ENCODE peak calls at places on chromosomes 6 and 20, in four cellular contexts. I, U, Y and D are unnamed samples.

GRCh38 chr6:116764961-116765841 is at the start of gene FAM162B:
- DNase-seq in Y (peak; percentile 31), I (peak; percentile 3), U (no peak), D (no peak)

GRCh38 chr20:63536241-63536977 is 767 bp downstream of the PTK6 start:
- DNase-seq in I (no peak), Y (no peak), U (no peak), D (no peak)

GRCh38 chr6:127570739-127571389 is 6.1 kb upstream of the C6orf58 start:
- DNase-seq in I (no peak), U (no peak), Y (peak; percentile 6), D (no peak)

GRCh38 chr20:17679786-17680127 is 2.3 kb downstream of the RRBP1 start:
- DNase-seq in Y (no peak), U (no peak), I (no peak), D (no peak)

GRCh38 chr20:19618711-19619110 is 139.3 kb upstream of the RIN2 start:
- DNase-seq in I (no peak), U (no peak), Y (no peak), D (no peak)

GRCh38 chr6:56278186-56278585 is 30.8 kb upstream of the COL21A1 start:
- DNase-seq in U (no peak), I (no peak), Y (no peak), D (no peak)

GRCh38 chr6:118893095-118893881 is 664 bp upstream of the ASF1A start:
- DNase-seq in I (peak; percentile 57), Y (peak; percentile 64), U (no peak), D (no peak)

GRCh38 chr6:43035495-43036194 is 14.2 kb downstream of the RRP36 start:
- DNase-seq in U (no peak), I (no peak), Y (no peak), D (no peak)

GRCh38 chr6:108168501-108168979 is 2.7 kb downstream of the NR2E1 start:
- DNase-seq in Y (peak; percentile 38), U (no peak), I (peak; percentile 16), D (no peak)

GRCh38 chr6:154113392-154113791 is 74.4 kb downstream of the OPRM1 start:
- DNase-seq in Y (no peak), I (no peak), U (no peak), D (no peak)

GRCh38 chr6:44056392-44057237 is 70.6 kb downstream of the MRPL14 start:
- DNase-seq in U (peak; percentile 59), I (no peak), Y (peak; percentile 87), D (no peak)

GRCh38 chr6:168433898-168434297 is 7.1 kb upstream of the SMOC2 start:
- DNase-seq in Y (no peak), I (no peak), U (no peak), D (no peak)

GRCh38 chr6:168441434-168442391 is 729 bp downstream of the SMOC2 start:
- DNase-seq in Y (no peak), I (no peak), U (no peak), D (no peak)

GRCh38 chr6:168439791-168440491 is 1.0 kb upstream of the SMOC2 start:
- DNase-seq in I (no peak), Y (no peak), U (no peak), D (no peak)

GRCh38 chr6:168440520-168441433 is at the start of gene SMOC2:
- DNase-seq in I (peak; percentile 32), Y (no peak), U (no peak), D (no peak)

GRCh38 chr6:168437751-168438150 is 3.2 kb upstream of the SMOC2 start:
- DNase-seq in U (no peak), Y (no peak), I (no peak), D (no peak)
- TF ChIP-seq CTCF in U (no peak), Y (no peak), I (no peak), D (no peak)

DNA sequence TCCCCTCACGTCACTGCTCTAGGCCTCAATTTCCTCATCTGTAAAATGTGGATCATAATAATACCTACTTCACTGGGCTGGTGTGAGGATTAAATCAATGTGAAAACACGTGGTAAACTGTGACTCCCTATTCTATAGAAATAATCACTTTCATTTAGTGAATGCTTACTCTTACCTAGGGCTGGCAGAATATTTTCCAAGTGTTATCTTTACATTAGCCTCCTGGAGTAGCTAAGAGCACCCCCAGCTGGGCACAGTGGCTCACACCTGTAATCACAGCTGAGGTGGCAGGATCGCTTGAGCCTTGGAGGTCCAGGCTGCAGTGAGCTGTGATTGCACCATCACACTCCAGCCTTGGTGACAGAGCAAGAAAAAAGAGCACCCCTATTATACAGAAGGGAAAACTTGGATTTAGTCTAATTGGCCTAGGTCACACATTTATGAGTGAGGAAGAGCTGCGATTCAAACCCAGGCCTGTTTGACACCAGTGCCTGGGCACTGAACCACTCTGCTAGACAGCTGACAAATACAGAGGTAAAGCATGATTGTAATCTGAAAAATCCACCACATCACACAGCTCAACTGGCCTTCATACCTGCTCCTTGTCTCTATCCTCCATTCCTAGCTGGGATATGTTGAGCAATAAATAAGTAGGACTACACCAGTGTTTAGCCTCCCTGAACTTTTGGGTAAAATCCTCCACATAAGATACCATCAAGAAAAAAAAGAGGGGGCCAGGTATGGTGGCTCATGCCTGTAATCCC is 1.4 kb upstream of the SNTA1 start:
- DNase-seq in I (peak; percentile 28), U (no peak), Y (no peak), D (no peak)
- TF ChIP-seq CTCF in I (no peak), U (no peak), Y (peak; percentile 38), D (no peak)

DNA sequence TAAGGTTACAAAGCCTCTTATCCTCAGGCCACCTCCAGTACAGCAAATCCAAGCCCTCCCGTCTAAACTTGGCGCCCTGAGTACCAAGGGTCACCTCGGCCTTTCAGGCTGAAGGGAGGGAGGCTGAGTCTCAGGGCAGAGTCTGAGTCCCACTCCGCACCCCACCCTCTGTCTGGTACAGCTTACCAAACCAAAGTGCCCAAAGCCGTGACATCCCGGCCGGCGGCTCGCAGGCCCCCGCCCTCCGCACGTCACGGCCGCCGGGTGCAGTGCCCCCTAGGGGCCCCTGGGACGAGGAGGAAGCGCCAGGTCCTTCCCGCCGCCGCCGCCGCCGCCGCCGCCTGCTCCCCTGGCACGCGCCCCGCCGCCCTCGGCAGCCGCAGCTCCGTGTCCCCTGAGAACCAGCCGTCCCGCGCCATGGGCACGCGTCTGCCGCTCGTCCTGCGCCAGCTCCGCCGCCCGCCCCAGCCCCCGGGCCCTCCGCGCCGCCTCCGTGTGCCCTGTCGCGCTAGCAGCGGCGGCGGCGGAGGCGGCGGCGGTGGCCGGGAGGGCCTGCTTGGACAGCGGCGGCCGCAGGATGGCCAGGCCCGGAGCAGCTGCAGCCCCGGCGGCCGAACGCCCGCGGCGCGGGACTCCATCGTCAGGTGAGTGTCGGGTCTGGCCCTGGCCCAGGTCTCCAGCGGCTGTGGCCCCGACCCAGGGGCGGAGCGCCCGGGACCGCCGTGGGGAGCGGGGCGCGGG is at the start of gene MTHFD1L:
- DNase-seq in Y (peak; percentile 86), U (peak; percentile 67), I (peak; percentile 76), D (peak; percentile 60)
- TF ChIP-seq CTCF in Y (peak; percentile 29), U (peak; percentile 47), I (peak; percentile 48), D (peak; percentile 72)

GRCh38 chr6:3812596-3812995 is 36.6 kb upstream of the FAM50B start:
- DNase-seq in U (no peak), Y (no peak), I (no peak), D (no peak)

GRCh38 chr6:3813918-3814317 is 35.3 kb upstream of the FAM50B start:
- DNase-seq in Y (no peak), I (no peak), U (no peak), D (no peak)

GRCh38 chr6:3816251-3816650 is 32.9 kb upstream of the FAM50B start:
- DNase-seq in I (no peak), U (no peak), Y (no peak), D (no peak)

GRCh38 chr6:3813150-3813780 is 35.9 kb upstream of the FAM50B start:
- DNase-seq in U (no peak), Y (peak; percentile 61), I (no peak), D (no peak)

GRCh38 chr6:3814539-3814938 is 34.6 kb upstream of the FAM50B start:
- DNase-seq in I (no peak), U (no peak), Y (no peak), D (no peak)
- TF ChIP-seq CTCF in I (no peak), U (no peak), Y (no peak), D (no peak)

GRCh38 chr6:109221543-109222195 is 126.4 kb downstream of the CEP57L1 start:
- DNase-seq in U (no peak), I (no peak), Y (no peak), D (no peak)
- TF ChIP-seq CTCF in U (no peak), I (no peak), Y (no peak), D (no peak)

GRCh38 chr6:52405243-52405642 is 14.9 kb upstream of the EFHC1 start:
- DNase-seq in U (no peak), Y (no peak), I (no peak), D (no peak)

GRCh38 chr6:52409499-52409898 is 10.6 kb upstream of the EFHC1 start:
- DNase-seq in U (no peak), I (no peak), Y (no peak), D (no peak)

GRCh38 chr6:52403627-52404026 is 16.5 kb upstream of the EFHC1 start:
- DNase-seq in I (peak; percentile 41), Y (no peak), U (no peak), D (no peak)

GRCh38 chr6:52410979-52411378 is 9.2 kb upstream of the EFHC1 start:
- DNase-seq in Y (no peak), U (no peak), I (no peak), D (no peak)

DNA sequence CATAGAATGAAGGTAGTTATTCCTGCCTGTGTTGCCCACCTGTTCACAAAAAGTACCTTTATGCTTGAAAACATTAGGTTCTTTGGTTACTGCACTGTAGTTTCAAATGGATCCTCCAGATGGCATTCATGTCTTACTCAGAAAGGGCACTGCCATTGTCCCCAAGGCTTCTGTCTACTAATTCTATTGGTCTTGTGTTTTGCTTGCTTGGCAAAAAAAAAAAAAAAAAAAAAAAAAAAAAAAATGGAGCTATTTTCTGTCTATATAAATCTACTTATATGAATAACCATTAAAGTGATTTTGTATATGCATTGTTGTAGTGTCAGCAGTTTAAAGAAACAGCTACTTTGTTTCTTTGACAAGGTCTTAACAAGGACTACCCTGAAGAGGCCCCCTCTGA is 12.7 kb upstream of the EFHC1 start:
- DNase-seq in Y (peak; percentile 56), U (no peak), I (peak; percentile 31), D (no peak)
- TF ChIP-seq CTCF in Y (peak; percentile 55), U (peak; percentile 58), I (peak; percentile 36), D (peak; percentile 47)